ENCODE peak calls at places on chromosomes 11 and 22, in four cellular contexts. One of them, this sample, is unnamed.

GRCh38 chr22:38235240-38235850 is 33.6 kb downstream of the MAFF start:
- DNase-seq in cardiac muscle cell: no peak
- DNase-seq in activated CD8-positive, alpha-beta T cell treated with anti-CD3 and anti-CD28 coated beads for 36 hours: no peak
- DNase-seq in dorsolateral prefrontal cortex: no peak
- DNase-seq in this sample: no peak

GRCh38 chr22:41910599-41911291 is 4.1 kb downstream of the SHISA8 start:
- DNase-seq in cardiac muscle cell: no peak
- DNase-seq in dorsolateral prefrontal cortex: peak
- DNase-seq in activated CD8-positive, alpha-beta T cell treated with anti-CD3 and anti-CD28 coated beads for 36 hours: peak
- DNase-seq in this sample: no peak

GRCh38 chr22:30435674-30436126 is 10.1 kb downstream of the MTFP1 start:
- DNase-seq in activated CD8-positive, alpha-beta T cell treated with anti-CD3 and anti-CD28 coated beads for 36 hours: peak
- DNase-seq in dorsolateral prefrontal cortex: no peak
- DNase-seq in cardiac muscle cell: no peak
- DNase-seq in this sample: peak

GRCh38 chr11:116657842-116658825 is 114.7 kb downstream of the BUD13 start:
- DNase-seq in dorsolateral prefrontal cortex: no peak
- DNase-seq in activated CD8-positive, alpha-beta T cell treated with anti-CD3 and anti-CD28 coated beads for 36 hours: no peak
- DNase-seq in cardiac muscle cell: no peak
- DNase-seq in this sample: no peak

GRCh38 chr11:63567044-63567840 is 4.1 kb upstream of the PLAAT2 start:
- DNase-seq in activated CD8-positive, alpha-beta T cell treated with anti-CD3 and anti-CD28 coated beads for 36 hours: peak
- DNase-seq in dorsolateral prefrontal cortex: no peak
- DNase-seq in cardiac muscle cell: peak
- DNase-seq in this sample: peak

GRCh38 chr22:44667829-44668189 is 34.2 kb upstream of the PRR5 start:
- DNase-seq in activated CD8-positive, alpha-beta T cell treated with anti-CD3 and anti-CD28 coated beads for 36 hours: peak
- DNase-seq in cardiac muscle cell: no peak
- DNase-seq in dorsolateral prefrontal cortex: no peak
- DNase-seq in this sample: no peak

GRCh38 chr11:230431-230830 is 5.7 kb downstream of the SIRT3 start:
- DNase-seq in cardiac muscle cell: no peak
- DNase-seq in activated CD8-positive, alpha-beta T cell treated with anti-CD3 and anti-CD28 coated beads for 36 hours: no peak
- DNase-seq in dorsolateral prefrontal cortex: no peak
- DNase-seq in this sample: no peak

GRCh38 chr11:120372296-120372695 is 36.1 kb downstream of the ARHGEF12 start:
- DNase-seq in cardiac muscle cell: no peak
- DNase-seq in activated CD8-positive, alpha-beta T cell treated with anti-CD3 and anti-CD28 coated beads for 36 hours: no peak
- DNase-seq in dorsolateral prefrontal cortex: no peak
- DNase-seq in this sample: no peak

GRCh38 chr11:78715639-78716311 is 141.1 kb upstream of the NARS2 start:
- DNase-seq in activated CD8-positive, alpha-beta T cell treated with anti-CD3 and anti-CD28 coated beads for 36 hours: peak
- DNase-seq in cardiac muscle cell: peak
- DNase-seq in dorsolateral prefrontal cortex: peak
- DNase-seq in this sample: peak

GRCh38 chr11:945986-946385 is 20.3 kb downstream of the AP2A2 start:
- DNase-seq in activated CD8-positive, alpha-beta T cell treated with anti-CD3 and anti-CD28 coated beads for 36 hours: no peak
- DNase-seq in cardiac muscle cell: no peak
- DNase-seq in dorsolateral prefrontal cortex: no peak
- DNase-seq in this sample: no peak

GRCh38 chr11:31874631-31875191 is 63.6 kb upstream of the PAX6 start:
- DNase-seq in cardiac muscle cell: no peak
- DNase-seq in dorsolateral prefrontal cortex: no peak
- DNase-seq in activated CD8-positive, alpha-beta T cell treated with anti-CD3 and anti-CD28 coated beads for 36 hours: no peak
- DNase-seq in this sample: no peak

GRCh38 chr11:45301537-45302246 is 15.6 kb upstream of the SYT13 start:
- DNase-seq in activated CD8-positive, alpha-beta T cell treated with anti-CD3 and anti-CD28 coated beads for 36 hours: no peak
- DNase-seq in cardiac muscle cell: no peak
- DNase-seq in dorsolateral prefrontal cortex: no peak
- DNase-seq in this sample: no peak

GRCh38 chr11:69880803-69881445 is 61.7 kb upstream of the FGF3 start:
- DNase-seq in cardiac muscle cell: no peak
- DNase-seq in activated CD8-positive, alpha-beta T cell treated with anti-CD3 and anti-CD28 coated beads for 36 hours: no peak
- DNase-seq in dorsolateral prefrontal cortex: no peak
- DNase-seq in this sample: no peak

GRCh38 chr11:911031-911889 is 650 bp upstream of the CHID1 start:
- DNase-seq in dorsolateral prefrontal cortex: peak
- DNase-seq in activated CD8-positive, alpha-beta T cell treated with anti-CD3 and anti-CD28 coated beads for 36 hours: peak
- DNase-seq in cardiac muscle cell: peak
- DNase-seq in this sample: peak

GRCh38 chr22:49373801-49374226 is 453.9 kb downstream of the BRD1 start:
- DNase-seq in cardiac muscle cell: no peak
- DNase-seq in dorsolateral prefrontal cortex: no peak
- DNase-seq in activated CD8-positive, alpha-beta T cell treated with anti-CD3 and anti-CD28 coated beads for 36 hours: no peak
- DNase-seq in this sample: no peak

GRCh38 chr11:7585816-7586215 is 72.0 kb downstream of the PPFIBP2 start:
- DNase-seq in activated CD8-positive, alpha-beta T cell treated with anti-CD3 and anti-CD28 coated beads for 36 hours: no peak
- DNase-seq in cardiac muscle cell: no peak
- DNase-seq in dorsolateral prefrontal cortex: no peak
- DNase-seq in this sample: no peak

GRCh38 chr11:6505577-6506240 is 8.6 kb downstream of the DNHD1 start:
- DNase-seq in cardiac muscle cell: peak
- DNase-seq in dorsolateral prefrontal cortex: no peak
- DNase-seq in activated CD8-positive, alpha-beta T cell treated with anti-CD3 and anti-CD28 coated beads for 36 hours: peak
- DNase-seq in this sample: peak

DNA sequence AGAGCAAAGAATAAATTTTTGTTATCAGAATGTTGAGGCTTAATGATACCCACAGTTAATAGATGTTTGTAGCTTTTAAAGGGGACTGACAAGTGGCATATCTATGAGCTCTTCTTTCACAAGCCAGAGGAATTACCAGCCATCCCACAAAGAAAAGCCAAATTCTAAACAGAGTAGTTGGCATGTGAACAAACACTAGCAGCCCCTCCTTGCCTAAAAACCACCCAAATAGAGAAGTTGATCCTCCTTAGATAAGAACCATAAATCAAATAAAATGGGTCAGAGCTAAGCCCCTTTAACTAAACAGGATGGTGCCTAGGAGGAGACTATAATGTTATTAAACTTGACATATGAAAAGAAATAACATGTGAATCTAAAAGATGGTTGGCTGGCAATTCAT is 11.4 kb downstream of the LPXN start:
- DNase-seq in activated CD8-positive, alpha-beta T cell treated with anti-CD3 and anti-CD28 coated beads for 36 hours: no peak
- DNase-seq in dorsolateral prefrontal cortex: no peak
- DNase-seq in cardiac muscle cell: no peak
- DNase-seq in this sample: no peak
- TF ChIP-seq CTCF in activated CD8-positive, alpha-beta T cell treated with anti-CD3 and anti-CD28 coated beads for 36 hours: no peak
- TF ChIP-seq CTCF in dorsolateral prefrontal cortex: no peak
- TF ChIP-seq CTCF in cardiac muscle cell: no peak
- TF ChIP-seq CTCF in this sample: no peak

GRCh38 chr11:34165786-34166557 is 60.5 kb downstream of the NAT10 start:
- DNase-seq in cardiac muscle cell: no peak
- DNase-seq in dorsolateral prefrontal cortex: no peak
- DNase-seq in activated CD8-positive, alpha-beta T cell treated with anti-CD3 and anti-CD28 coated beads for 36 hours: no peak
- DNase-seq in this sample: no peak
- TF ChIP-seq CTCF in cardiac muscle cell: no peak
- TF ChIP-seq CTCF in dorsolateral prefrontal cortex: no peak
- TF ChIP-seq CTCF in activated CD8-positive, alpha-beta T cell treated with anti-CD3 and anti-CD28 coated beads for 36 hours: no peak
- TF ChIP-seq CTCF in this sample: no peak

GRCh38 chr11:101974255-101974654 is 57.9 kb upstream of the ANGPTL5 start:
- DNase-seq in dorsolateral prefrontal cortex: no peak
- DNase-seq in activated CD8-positive, alpha-beta T cell treated with anti-CD3 and anti-CD28 coated beads for 36 hours: no peak
- DNase-seq in cardiac muscle cell: no peak
- DNase-seq in this sample: no peak
- TF ChIP-seq CTCF in dorsolateral prefrontal cortex: peak
- TF ChIP-seq CTCF in activated CD8-positive, alpha-beta T cell treated with anti-CD3 and anti-CD28 coated beads for 36 hours: no peak
- TF ChIP-seq CTCF in cardiac muscle cell: peak
- TF ChIP-seq CTCF in this sample: no peak

DNA sequence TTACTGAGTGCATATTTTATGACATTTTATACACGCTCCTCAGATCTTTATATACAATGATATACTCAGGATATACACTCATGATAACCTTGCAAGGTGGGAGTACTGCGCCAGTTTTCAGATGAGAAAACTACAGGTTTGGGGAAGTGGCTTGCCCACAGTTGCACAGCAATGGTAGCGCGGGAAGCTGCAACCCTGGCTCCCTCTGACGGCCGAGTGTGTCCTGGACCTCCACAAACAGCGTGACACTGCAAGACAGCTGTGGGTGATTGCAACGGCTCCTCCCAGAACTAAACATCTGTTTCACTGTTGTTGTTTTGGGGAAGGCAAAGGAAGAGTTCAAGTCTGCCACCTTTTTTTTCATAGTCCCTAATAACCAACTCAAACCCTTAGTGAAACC is 47.0 kb downstream of the PACSIN2 start:
- DNase-seq in cardiac muscle cell: no peak
- DNase-seq in dorsolateral prefrontal cortex: no peak
- DNase-seq in activated CD8-positive, alpha-beta T cell treated with anti-CD3 and anti-CD28 coated beads for 36 hours: no peak
- DNase-seq in this sample: peak
- TF ChIP-seq CTCF in cardiac muscle cell: no peak
- TF ChIP-seq CTCF in dorsolateral prefrontal cortex: no peak
- TF ChIP-seq CTCF in activated CD8-positive, alpha-beta T cell treated with anti-CD3 and anti-CD28 coated beads for 36 hours: no peak
- TF ChIP-seq CTCF in this sample: no peak

DNA sequence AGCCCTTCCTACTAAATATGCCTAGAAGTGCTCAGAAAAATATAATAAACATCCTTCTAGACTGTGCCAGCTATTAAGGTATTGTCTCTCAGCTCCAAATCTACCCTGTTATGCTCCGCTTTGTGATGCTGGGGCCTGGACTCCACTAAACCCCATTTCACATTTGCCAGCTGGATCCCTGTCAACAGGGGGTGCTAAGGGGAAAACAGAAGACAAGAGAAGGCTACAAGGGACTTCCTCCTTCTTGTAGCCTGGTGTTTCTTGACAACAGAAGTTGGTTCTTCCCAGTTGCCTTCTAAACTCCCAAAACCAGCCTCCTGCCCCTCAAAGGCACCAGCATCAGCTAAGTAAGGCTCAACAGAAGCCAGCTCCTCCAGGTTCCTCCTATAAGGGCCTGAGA is 5.2 kb downstream of the NUMA1 start:
- DNase-seq in activated CD8-positive, alpha-beta T cell treated with anti-CD3 and anti-CD28 coated beads for 36 hours: no peak
- DNase-seq in dorsolateral prefrontal cortex: no peak
- DNase-seq in cardiac muscle cell: no peak
- DNase-seq in this sample: no peak
- TF ChIP-seq CTCF in activated CD8-positive, alpha-beta T cell treated with anti-CD3 and anti-CD28 coated beads for 36 hours: no peak
- TF ChIP-seq CTCF in dorsolateral prefrontal cortex: no peak
- TF ChIP-seq CTCF in cardiac muscle cell: peak
- TF ChIP-seq CTCF in this sample: peak

GRCh38 chr11:108008656-108009496 is at the start of gene CUL5:
- DNase-seq in dorsolateral prefrontal cortex: peak
- DNase-seq in activated CD8-positive, alpha-beta T cell treated with anti-CD3 and anti-CD28 coated beads for 36 hours: peak
- DNase-seq in cardiac muscle cell: peak
- DNase-seq in this sample: peak
- TF ChIP-seq CTCF in dorsolateral prefrontal cortex: peak
- TF ChIP-seq CTCF in activated CD8-positive, alpha-beta T cell treated with anti-CD3 and anti-CD28 coated beads for 36 hours: peak
- TF ChIP-seq CTCF in cardiac muscle cell: peak
- TF ChIP-seq CTCF in this sample: peak

This sample was measured in GM13976.